ENCODE peak calls at places on chromosomes 11 and 22, in four cellular contexts. F is cardiac muscle cell, Q is dorsolateral prefrontal cortex, B is thoracic aorta. V is an unnamed sample.

GRCh38 chr11:77074205-77074604 is 7.4 kb downstream of the CAPN5 start:
- DNase-seq in F (no peak), Q (no peak), B (no peak), V (no peak)

GRCh38 chr11:103222801-103223200 is 113.6 kb downstream of the DYNC2H1 start:
- DNase-seq in B (no peak), Q (no peak), F (peak), V (no peak)

GRCh38 chr11:91981995-91982394 is 242.6 kb upstream of the FAT3 start:
- DNase-seq in Q (no peak), B (peak), F (peak), V (no peak)

GRCh38 chr22:22988150-22988549 is 82.2 kb upstream of the GNAZ start:
- DNase-seq in F (no peak), B (no peak), Q (no peak), V (no peak)

GRCh38 chr11:3609416-3610265 is 32.2 kb downstream of the ART5 start:
- DNase-seq in Q (no peak), B (no peak), F (peak), V (no peak)

GRCh38 chr11:77179048-77179447 is 51.0 kb downstream of the MYO7A start:
- DNase-seq in F (no peak), B (no peak), Q (no peak), V (no peak)

GRCh38 chr11:24587655-24588054 is 90.8 kb downstream of the LUZP2 start:
- DNase-seq in Q (no peak), F (peak), B (no peak), V (no peak)

GRCh38 chr11:129747161-129747560 is 68.5 kb upstream of the TMEM45B start:
- DNase-seq in B (no peak), F (no peak), Q (no peak), V (no peak)

GRCh38 chr11:11607772-11608171 is 14.0 kb downstream of the GALNT18 start:
- DNase-seq in F (no peak), Q (no peak), B (no peak), V (no peak)

DNA sequence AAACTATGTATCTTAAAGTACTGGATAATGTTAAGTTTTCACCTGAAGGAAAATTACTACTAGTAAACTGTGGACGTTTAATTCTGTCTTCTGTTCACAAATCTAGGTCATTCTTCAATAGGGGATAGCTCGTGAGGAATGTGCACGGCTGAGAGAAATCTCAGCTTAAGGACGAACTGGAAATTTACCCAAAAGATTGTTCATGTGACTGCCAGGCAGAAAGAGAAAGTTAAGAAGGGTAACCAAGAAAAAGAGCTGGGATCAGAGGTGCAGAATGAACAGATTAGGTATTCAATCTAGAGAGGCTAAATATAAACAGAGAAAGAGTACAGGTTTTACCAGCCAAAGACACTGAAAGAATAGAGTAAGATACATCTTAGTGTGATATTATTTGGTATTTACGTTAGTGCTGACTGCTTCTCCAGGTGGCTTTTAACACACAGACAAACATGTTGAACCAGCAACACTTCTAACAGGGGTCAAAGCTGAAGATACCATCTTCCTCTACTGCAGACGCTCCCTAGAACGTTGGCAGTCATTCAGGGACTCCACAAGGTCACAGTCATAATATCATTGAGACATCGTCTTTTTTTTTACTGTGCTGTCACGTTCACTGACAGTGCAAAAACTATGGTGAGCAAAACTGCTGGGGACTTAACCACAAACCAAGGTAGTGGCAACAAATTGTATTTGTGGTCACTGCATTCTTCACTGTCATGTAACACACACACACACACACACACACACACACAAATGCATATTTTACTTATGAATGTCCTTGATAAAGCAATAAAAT is 245.1 kb downstream of the CASP12 start:
- DNase-seq in B (no peak), F (peak), Q (no peak), V (peak)
- H3K4me3 ChIP-seq in B (no peak), F (no peak), Q (no peak), V (peak)

GRCh38 chr11:47470671-47471070 is 21.7 kb upstream of the RAPSN start:
- DNase-seq in Q (no peak), B (no peak), F (no peak), V (no peak)

GRCh38 chr11:47467372-47467771 is 18.4 kb upstream of the RAPSN start:
- DNase-seq in Q (no peak), F (no peak), B (no peak), V (no peak)

GRCh38 chr11:47469411-47470179 is 20.7 kb upstream of the RAPSN start:
- DNase-seq in Q (no peak), F (peak), B (no peak), V (no peak)

GRCh38 chr11:47466701-47467250 is 17.8 kb upstream of the RAPSN start:
- DNase-seq in Q (peak), F (peak), B (no peak), V (peak)

DNA sequence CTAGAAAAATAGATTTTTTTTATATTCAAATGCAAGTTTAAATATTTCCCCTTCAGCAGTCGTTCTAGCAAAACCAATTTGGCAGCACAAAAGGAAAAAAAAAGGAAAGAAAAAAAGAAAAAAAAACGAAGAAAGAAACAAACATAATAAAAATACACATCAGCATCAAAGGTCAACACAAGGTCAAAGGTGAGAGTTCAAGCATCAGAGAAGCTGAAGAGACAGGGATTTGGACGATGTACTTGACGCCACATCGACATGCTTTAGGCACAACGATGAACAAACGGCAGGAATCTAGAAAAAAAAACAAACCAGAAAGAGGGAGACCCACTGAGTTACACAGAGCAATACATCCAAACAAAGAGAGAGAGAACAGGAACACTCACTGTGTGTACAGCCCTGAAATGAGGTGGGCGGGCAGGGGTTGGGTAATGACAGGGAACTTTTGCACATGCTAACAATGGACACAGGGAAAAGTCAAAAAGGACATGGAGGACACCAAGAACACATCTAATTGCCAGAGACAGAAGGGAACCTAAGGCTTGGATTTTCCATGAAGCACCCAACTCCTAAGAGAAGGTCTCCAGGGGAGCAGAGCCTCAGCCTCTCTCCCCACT is 19.8 kb upstream of the RAPSN start:
- DNase-seq in Q (no peak), F (no peak), B (no peak), V (no peak)
- TF ChIP-seq CTCF in Q (no peak), F (no peak), B (no peak), V (no peak)

GRCh38 chr11:65662247-65662801 is 392 bp downstream of the RELA start:
- DNase-seq in B (no peak), Q (no peak), F (peak), V (no peak)
- H3K4me3 ChIP-seq in B (peak), Q (peak), F (peak), V (peak)

GRCh38 chr11:17471501-17471900 is 5.1 kb downstream of the ABCC8 start:
- DNase-seq in B (no peak), F (no peak), Q (no peak), V (no peak)

GRCh38 chr11:17475666-17476316 is 854 bp downstream of the ABCC8 start:
- DNase-seq in Q (no peak), B (no peak), F (no peak), V (no peak)

GRCh38 chr11:17472467-17472866 is 4.2 kb downstream of the ABCC8 start:
- DNase-seq in F (no peak), Q (no peak), B (no peak), V (no peak)

GRCh38 chr11:17469998-17470397 is 6.6 kb downstream of the ABCC8 start:
- DNase-seq in B (no peak), F (no peak), Q (no peak), V (no peak)

GRCh38 chr11:17473071-17473744 is 3.4 kb downstream of the ABCC8 start:
- DNase-seq in Q (no peak), B (no peak), F (peak), V (peak)
- TF ChIP-seq CTCF in Q (no peak), B (no peak), F (no peak), V (peak)

GRCh38 chr11:85827768-85828639 is 17.1 kb upstream of the SYTL2 start:
- DNase-seq in B (no peak), Q (no peak), F (peak), V (no peak)
- H3K4me3 ChIP-seq in B (no peak), Q (no peak), F (no peak), V (no peak)

DNA sequence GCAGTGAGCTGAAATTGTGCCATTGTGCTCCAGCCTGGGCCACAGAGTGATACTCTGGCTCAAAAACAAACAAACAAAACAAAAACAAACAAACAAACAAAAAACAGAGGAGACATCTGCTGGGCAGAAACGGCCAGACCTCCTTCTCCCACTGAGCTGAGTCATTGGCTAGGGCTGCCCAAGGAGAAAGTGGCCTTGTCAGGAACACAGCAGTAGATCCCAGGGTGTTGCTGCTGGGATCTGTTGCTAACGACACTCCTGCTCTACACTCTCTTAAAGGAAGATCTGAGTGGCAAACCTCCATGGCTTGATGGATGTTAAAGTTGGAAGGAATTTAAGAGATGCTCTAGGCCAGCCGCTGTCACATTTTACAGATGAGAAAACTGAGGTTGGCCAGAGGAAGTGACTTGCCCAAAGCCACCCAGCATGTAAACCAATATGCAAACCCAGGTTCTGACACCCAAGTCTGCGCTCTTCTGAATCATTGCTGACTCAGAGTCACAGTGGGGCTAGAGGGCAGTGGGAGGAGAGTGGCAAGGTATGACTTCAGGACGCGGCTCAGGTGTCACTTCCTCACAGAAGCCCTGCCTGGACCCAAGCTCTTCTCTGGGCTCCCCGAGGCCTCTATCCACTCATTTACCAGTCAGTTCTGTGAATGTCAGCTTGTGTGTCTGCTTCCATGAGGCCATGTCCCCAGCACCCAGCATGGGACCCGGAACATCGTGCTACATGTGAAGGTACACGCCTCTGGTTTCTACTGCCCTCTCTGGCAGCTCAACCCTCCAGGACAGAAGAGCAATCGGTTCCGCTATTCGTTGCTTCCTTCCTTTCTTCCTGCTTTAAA is 11.3 kb upstream of the GDPD5 start:
- DNase-seq in B (no peak), F (no peak), Q (no peak), V (no peak)
- TF ChIP-seq CTCF in B (no peak), F (no peak), Q (no peak), V (no peak)

V was measured in BE2C.